ENCODE peak calls at places on chromosomes 6 and 20, in eight cellular contexts. X is brain microvascular endothelial cell, T is lower leg skin, V is naive B cell, P is RWPE1, H is Calu3, Z is occipital lobe, R is substantia nigra. A is an unnamed sample.
A peak's percentile ranks its signal among the peaks of the same experiment; 100 is the strongest.

GRCh38 chr6:143027058-143027457 is 33.6 kb upstream of the AIG1 start:
- DNase-seq in R (peak; percentile 20), V (peak; percentile 35), Z (no peak), P (no peak), X (peak; percentile 31), T (no peak), H (peak; percentile 15), A (no peak)

GRCh38 chr20:39990692-39991091 is 698.3 kb downstream of the MAFB start:
- DNase-seq in V (no peak), H (no peak), P (no peak), Z (no peak), R (no peak), T (no peak), X (no peak), A (no peak)

GRCh38 chr20:21360686-21361085 is 36.6 kb downstream of the NKX2-4 start:
- DNase-seq in R (no peak), H (no peak), Z (no peak), V (no peak), T (no peak), X (no peak), P (no peak), A (no peak)

GRCh38 chr6:44342489-44342888 is at the start of gene SPATS1:
- DNase-seq in V (no peak), R (peak; percentile 34), T (no peak), P (no peak), X (no peak), Z (no peak), H (no peak), A (no peak)

GRCh38 chr6:4459032-4459431 is 317.2 kb upstream of the CDYL start:
- DNase-seq in Z (no peak), T (peak; percentile 21), H (peak; percentile 28), X (peak; percentile 78), R (no peak), P (peak; percentile 89), V (no peak), A (peak; percentile 92)

GRCh38 chr6:138290563-138290962 is 72.3 kb upstream of the PBOV1 start:
- DNase-seq in R (no peak), P (no peak), X (no peak), T (no peak), V (no peak), H (no peak), Z (no peak), A (no peak)

GRCh38 chr20:404088-404487 is 4.0 kb upstream of the RBCK1 start:
- DNase-seq in Z (no peak), V (no peak), R (no peak), X (no peak), P (no peak), H (no peak), T (no peak), A (no peak)

GRCh38 chr6:111291860-111292259 is 191.2 kb downstream of the REV3L start:
- DNase-seq in P (no peak), Z (peak; percentile 1), T (no peak), H (no peak), X (no peak), V (no peak), R (no peak), A (no peak)

GRCh38 chr20:63083831-63084562 is 77.2 kb upstream of the BHLHE23 start:
- DNase-seq in V (no peak), P (no peak), Z (no peak), R (no peak), X (no peak), T (no peak), H (peak; percentile 72), A (no peak)

GRCh38 chr6:71393471-71393870 is 104.9 kb downstream of the OGFRL1 start:
- DNase-seq in H (no peak), P (no peak), V (no peak), T (no peak), R (no peak), X (no peak), Z (no peak), A (no peak)

GRCh38 chr6:41784581-41785171 is 2.8 kb upstream of the TOMM6 start:
- DNase-seq in P (no peak), R (no peak), X (no peak), Z (no peak), V (no peak), H (peak; percentile 33), T (no peak), A (no peak)

A was measured in foreskin keratinocyte.